ENCODE peak calls at places on chromosomes 11 and 22, in four cellular contexts. S, H, D and E are unnamed samples. For H3K4me1, the result is how much of the 10 kb centered on the place peaks cover.

GRCh38 chr22:44714703-44715350 is 12.8 kb downstream of the PRR5 start:
- DNase-seq in H (no peak), S (no peak), D (no peak), E (no peak)

GRCh38 chr11:5364214-5364613 is 12.9 kb downstream of the OR51B6 start:
- DNase-seq in D (no peak), H (no peak), S (no peak), E (no peak)

GRCh38 chr11:69799582-69799981 is 19.6 kb downstream of the FGF3 start:
- DNase-seq in H (peak), S (peak), D (no peak), E (peak)

GRCh38 chr11:65439331-65440181 is 17.0 kb downstream of the NEAT1 start:
- DNase-seq in H (no peak), S (no peak), D (no peak), E (no peak)

GRCh38 chr11:3156661-3157311 is 8.3 kb downstream of the OSBPL5 start:
- DNase-seq in H (no peak), S (no peak), D (no peak), E (no peak)

GRCh38 chr11:26726960-26727359 is 5.1 kb upstream of the SLC5A12 start:
- DNase-seq in S (no peak), H (no peak), D (no peak), E (no peak)

GRCh38 chr22:38955250-38955775 is 2.1 kb upstream of the APOBEC3A start:
- DNase-seq in D (no peak), S (no peak), H (no peak), E (no peak)

GRCh38 chr11:43316451-43316850 is 4.7 kb downstream of the API5 start:
- DNase-seq in S (no peak), H (no peak), D (no peak), E (no peak)

GRCh38 chr11:65777241-65777640 is 3.5 kb downstream of the AP5B1 start:
- DNase-seq in D (no peak), S (no peak), H (no peak), E (no peak)

GRCh38 chr11:14902650-14903350 is 10.8 kb upstream of the CYP2R1 start:
- DNase-seq in S (no peak), D (no peak), H (no peak), E (no peak)

GRCh38 chr11:69115586-69116560 is 39.9 kb upstream of the SMIM38 start:
- DNase-seq in D (no peak), S (no peak), H (no peak), E (no peak)

DNA sequence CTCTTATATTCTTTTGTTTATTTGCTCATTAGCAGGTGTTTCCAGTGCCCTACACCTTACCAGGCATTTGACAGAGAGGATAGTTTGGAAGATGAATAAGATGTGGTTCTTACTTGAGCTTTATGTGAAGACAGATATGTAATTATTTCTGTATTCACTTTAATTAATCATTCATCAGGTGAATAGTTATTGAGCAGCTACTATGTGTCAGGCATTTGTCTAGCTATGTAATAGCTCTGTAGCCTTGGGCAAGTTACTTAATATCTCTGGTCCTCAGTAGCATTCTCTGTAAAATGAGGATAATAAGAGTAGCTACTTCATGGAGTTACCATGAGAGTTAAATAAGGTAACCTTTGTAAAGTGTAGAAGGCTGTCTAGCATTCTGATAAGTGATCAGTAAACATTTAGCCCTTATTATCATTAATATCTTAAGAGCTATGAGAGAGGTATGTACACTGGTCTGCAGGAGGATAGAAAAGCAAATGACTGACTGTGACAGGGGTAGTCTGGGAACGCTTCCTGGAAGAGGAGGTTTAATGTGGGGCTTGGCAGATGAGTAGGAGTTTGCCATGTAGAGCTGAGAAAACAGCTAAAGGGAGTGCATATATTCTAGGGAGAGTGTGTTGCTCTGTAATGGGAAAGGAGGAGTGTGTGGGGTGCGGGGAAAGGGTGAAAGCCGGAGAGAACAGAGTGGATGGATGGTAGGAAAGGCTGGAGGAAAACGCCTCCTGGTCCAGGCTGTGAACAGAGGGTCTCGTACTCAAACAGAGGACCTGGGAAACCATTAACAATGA is 56.1 kb downstream of the MICAL2 start:
- DNase-seq in S (no peak), H (no peak), D (no peak), E (no peak)
- H3K27ac ChIP-seq in S (no peak), H (no peak), D (no peak), E (no peak)

DNA sequence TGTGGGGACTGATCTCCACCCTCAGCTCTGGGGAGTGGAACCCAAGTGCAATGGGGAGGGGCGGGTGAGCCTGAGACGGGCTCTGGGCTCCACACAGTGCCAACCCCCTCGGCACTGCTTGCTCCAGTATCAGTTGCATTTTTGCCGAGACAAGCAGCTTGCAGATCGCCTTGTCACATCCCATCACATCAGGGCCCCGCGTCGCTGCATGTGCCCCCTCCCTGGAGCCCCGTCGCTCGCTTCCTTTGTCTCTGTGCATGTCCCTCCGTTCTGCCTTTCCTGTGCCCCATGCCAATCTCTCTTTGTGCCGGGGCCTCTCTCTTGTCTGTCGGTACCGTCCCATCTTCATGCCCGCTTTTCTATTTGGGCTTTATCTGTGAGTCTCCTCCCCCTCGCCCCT is 202.1 kb downstream of the CEP164 start:
- DNase-seq in H (no peak), D (no peak), S (no peak), E (no peak)
- H3K4me1 ChIP-seq in H (under half), D (under half), S (under half), E (under half)

GRCh38 chr11:128711136-128711535 is 17.3 kb downstream of the FLI1 start:
- DNase-seq in D (no peak), H (no peak), S (no peak), E (no peak)
- H3K27ac ChIP-seq in D (peak), H (no peak), S (no peak), E (no peak)

DNA sequence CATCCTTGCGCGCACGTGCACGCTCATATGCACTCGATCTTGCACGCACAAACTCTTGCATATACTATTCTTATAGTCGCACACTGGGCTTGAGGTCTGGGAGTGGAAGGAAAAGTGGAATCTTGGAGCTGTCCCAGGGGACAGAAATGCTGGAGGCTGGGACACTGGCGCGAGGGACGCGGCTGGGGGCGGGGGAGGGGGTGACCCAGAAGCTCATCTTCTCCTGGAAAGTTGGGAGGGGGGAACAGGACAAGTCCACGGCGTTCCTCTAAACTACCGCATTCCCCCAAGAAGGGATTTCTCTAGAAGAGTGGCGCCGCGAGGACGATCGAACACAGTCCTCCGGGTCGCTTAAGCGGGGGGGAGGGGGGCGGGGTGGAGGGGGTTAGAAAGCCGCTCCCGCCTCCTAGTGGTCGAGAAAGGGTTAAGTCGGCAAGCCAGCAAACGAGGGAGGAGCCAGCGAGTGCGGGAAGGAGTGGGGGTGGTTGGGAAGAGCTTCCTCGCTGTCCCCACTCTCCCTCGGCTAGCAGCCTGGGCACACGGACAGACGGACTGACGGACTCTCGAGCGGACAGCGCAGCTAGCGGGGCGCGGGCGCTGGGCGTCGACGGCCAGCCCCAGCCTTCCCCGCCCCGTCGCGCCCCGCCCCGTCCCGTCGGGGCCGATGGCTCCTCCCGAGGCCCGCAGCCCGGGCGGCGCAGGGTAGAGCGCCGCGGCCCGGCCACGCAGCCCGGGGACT is at the start of gene RTN4RL2:
- DNase-seq in S (peak), H (peak), D (no peak), E (no peak)
- H3K4me1 ChIP-seq in S (under half), H (under half), D (under half), E (under half)

DNA sequence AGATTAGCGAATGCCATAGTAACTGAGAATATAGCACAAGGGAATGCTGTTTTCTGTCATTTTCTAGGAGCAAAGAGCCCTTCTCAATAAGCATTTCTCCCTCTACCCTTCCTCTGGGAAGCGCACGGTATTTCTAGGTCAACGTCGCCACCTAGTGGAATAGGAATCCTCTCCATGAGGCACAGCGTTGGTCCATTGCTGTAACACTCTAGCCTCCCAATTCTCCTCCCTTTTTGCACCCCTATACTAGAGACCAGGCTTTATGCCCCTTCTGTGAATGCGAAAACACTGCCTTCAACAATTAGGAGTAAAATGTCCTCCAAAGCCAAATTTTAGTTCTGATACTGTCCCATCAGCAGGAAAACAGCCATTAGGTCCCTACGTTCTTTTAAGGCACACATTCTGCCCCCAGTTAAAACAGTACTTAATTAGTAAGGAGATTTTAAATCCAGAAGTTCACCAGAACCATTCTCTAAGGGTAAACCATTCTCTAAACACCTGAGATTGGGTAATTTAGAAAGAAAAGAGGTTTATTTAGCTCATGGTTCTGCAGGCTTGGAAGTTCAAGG is 12.8 kb upstream of the HYLS1 start:
- DNase-seq in S (peak), H (peak), D (peak), E (peak)
- H3K27ac ChIP-seq in S (no peak), H (no peak), D (no peak), E (no peak)